ENCODE peak calls at places on chromosomes 13 and 19, in five cellular contexts. D is neuronal stem cell, I is BE2C, W is ELF-1, G is iris pigment epithelial cell. J is an unnamed sample.

GRCh38 chr13:48653074-48654054 is at the start of gene CYSLTR2:
- DNase-seq in W (no peak), I (no peak), D (no peak), G (peak), J (peak)

GRCh38 chr19:15161028-15161984 is 39.5 kb downstream of the NOTCH3 start:
- DNase-seq in I (peak), D (no peak), W (no peak), G (peak), J (no peak)

GRCh38 chr13:29761815-29762214 is 88.6 kb downstream of the UBL3 start:
- DNase-seq in D (no peak), G (no peak), W (no peak), I (no peak), J (no peak)

GRCh38 chr13:109058071-109058470 is 428.7 kb downstream of the MYO16 start:
- DNase-seq in G (no peak), D (no peak), W (no peak), I (no peak), J (no peak)

GRCh38 chr13:51136276-51136980 is 25.4 kb upstream of the C13orf42 start:
- DNase-seq in D (no peak), W (no peak), I (no peak), G (no peak), J (peak)

GRCh38 chr19:5165697-5166019 is 175.0 kb downstream of the PTPRS start:
- DNase-seq in D (no peak), I (no peak), G (no peak), W (no peak), J (no peak)

GRCh38 chr13:99979453-99980200 is 2.0 kb upstream of the ZIC2 start:
- DNase-seq in I (no peak), D (no peak), G (no peak), W (peak), J (peak)

GRCh38 chr13:90766503-90766902 is 581.0 kb upstream of the MIR17HG start:
- DNase-seq in D (no peak), W (no peak), I (no peak), G (no peak), J (no peak)

GRCh38 chr13:106616729-106617128 is 48.8 kb upstream of the ARGLU1 start:
- DNase-seq in D (no peak), G (no peak), I (no peak), W (no peak), J (no peak)

GRCh38 chr19:44626067-44626624 is 12.8 kb downstream of the IGSF23 start:
- DNase-seq in W (no peak), G (peak), I (no peak), D (no peak), J (no peak)

GRCh38 chr19:45676851-45677263 is 8.8 kb downstream of the GIPR start:
- DNase-seq in G (no peak), D (no peak), I (no peak), W (peak), J (no peak)

GRCh38 chr13:105928048-105928447 is 607.4 kb downstream of the EFNB2 start:
- DNase-seq in D (no peak), G (no peak), I (no peak), W (no peak), J (no peak)

GRCh38 chr19:11849264-11849615 is 714 bp downstream of the ZNF439 start:
- DNase-seq in I (no peak), D (no peak), W (no peak), G (peak), J (peak)

GRCh38 chr19:1942078-1942933 is 1.3 kb downstream of the CSNK1G2 start:
- DNase-seq in D (peak), W (peak), I (peak), G (peak), J (peak)

GRCh38 chr19:1860133-1860775 is 3.1 kb downstream of the KLF16 start:
- DNase-seq in I (peak), W (peak), D (peak), G (peak), J (peak)

GRCh38 chr13:33973194-33973593 is 155.2 kb downstream of the RFC3 start:
- DNase-seq in D (no peak), G (no peak), I (no peak), W (no peak), J (no peak)

GRCh38 chr19:20233105-20233504 is 66.1 kb downstream of the ZNF486 start:
- DNase-seq in G (no peak), W (no peak), D (no peak), I (no peak), J (no peak)

GRCh38 chr19:50155520-50156109 is 7.5 kb downstream of the IZUMO2 start:
- DNase-seq in W (no peak), I (no peak), D (no peak), G (no peak), J (no peak)

GRCh38 chr13:35489050-35489449 is 12.6 kb upstream of the MAB21L1 start:
- DNase-seq in G (no peak), I (peak), D (no peak), W (no peak), J (peak)

GRCh38 chr13:25738342-25738771 is 313.5 kb downstream of the SHISA2 start:
- DNase-seq in D (no peak), W (no peak), G (peak), I (no peak), J (peak)

GRCh38 chr19:1063909-1064660 is 2.9 kb upstream of the ARHGAP45 start:
- DNase-seq in I (no peak), W (no peak), G (no peak), D (no peak), J (no peak)

GRCh38 chr13:50950808-50951207 is 41.2 kb downstream of the RNASEH2B start:
- DNase-seq in G (no peak), W (no peak), D (no peak), I (no peak), J (no peak)

GRCh38 chr13:45101327-45102018 is 18.8 kb upstream of the GTF2F2 start:
- DNase-seq in I (no peak), W (no peak), G (no peak), D (peak), J (no peak)

GRCh38 chr19:9877775-9878510 is 42.8 kb downstream of the PIN1 start:
- DNase-seq in D (no peak), W (peak), G (peak), I (no peak), J (no peak)

GRCh38 chr13:50701469-50701868 is 142.0 kb downstream of the DLEU7 start:
- DNase-seq in I (no peak), W (no peak), D (no peak), G (no peak), J (no peak)

GRCh38 chr13:51942189-51942588 is 69.1 kb downstream of the ATP7B start:
- DNase-seq in I (no peak), G (no peak), W (no peak), D (no peak), J (no peak)

GRCh38 chr19:53813996-53814395 is 10.1 kb downstream of the NLRP12 start:
- DNase-seq in I (no peak), D (no peak), G (peak), W (no peak), J (no peak)

GRCh38 chr19:369256-369655 is 24.7 kb upstream of the MIER2 start:
- DNase-seq in W (no peak), G (no peak), D (no peak), I (no peak), J (no peak)

J was measured in left kidney.